ENCODE peak calls at places on chromosomes 2 and 18, in six cellular contexts. One of them, this sample, is unnamed.

GRCh38 chr2:199977984-199978415 is 22.6 kb downstream of the MAIP1 start:
- DNase-seq in H1: no peak
- DNase-seq in GM03348: peak
- DNase-seq in stimulated activated CD8-positive, alpha-beta memory T cell treated with anti-CD3 and anti-CD28 coated beads, Interleukin-12 subunit alpha, Interleukin-12 subunit beta, amount 100 ng/mL, for 4 hours: no peak
- DNase-seq in left kidney: no peak
- DNase-seq in ELF-1: no peak
- DNase-seq in this sample: no peak

GRCh38 chr2:26035110-26035728 is 1.3 kb downstream of the RAB10 start:
- DNase-seq in H1: no peak
- DNase-seq in GM03348: no peak
- DNase-seq in stimulated activated CD8-positive, alpha-beta memory T cell treated with anti-CD3 and anti-CD28 coated beads, Interleukin-12 subunit alpha, Interleukin-12 subunit beta, amount 100 ng/mL, for 4 hours: no peak
- DNase-seq in left kidney: peak
- DNase-seq in ELF-1: no peak
- DNase-seq in this sample: no peak

GRCh38 chr18:22831441-22831904 is 101.7 kb upstream of the RBBP8 start:
- DNase-seq in H1: no peak
- DNase-seq in GM03348: peak
- DNase-seq in stimulated activated CD8-positive, alpha-beta memory T cell treated with anti-CD3 and anti-CD28 coated beads, Interleukin-12 subunit alpha, Interleukin-12 subunit beta, amount 100 ng/mL, for 4 hours: no peak
- DNase-seq in left kidney: no peak
- DNase-seq in ELF-1: no peak
- DNase-seq in this sample: no peak

GRCh38 chr18:6683112-6683876 is 46.2 kb upstream of the ARHGAP28 start:
- DNase-seq in H1: no peak
- DNase-seq in GM03348: no peak
- DNase-seq in stimulated activated CD8-positive, alpha-beta memory T cell treated with anti-CD3 and anti-CD28 coated beads, Interleukin-12 subunit alpha, Interleukin-12 subunit beta, amount 100 ng/mL, for 4 hours: no peak
- DNase-seq in left kidney: no peak
- DNase-seq in ELF-1: peak
- DNase-seq in this sample: no peak

GRCh38 chr2:134306521-134306920 is 52.6 kb downstream of the MGAT5 start:
- DNase-seq in H1: no peak
- DNase-seq in GM03348: no peak
- DNase-seq in stimulated activated CD8-positive, alpha-beta memory T cell treated with anti-CD3 and anti-CD28 coated beads, Interleukin-12 subunit alpha, Interleukin-12 subunit beta, amount 100 ng/mL, for 4 hours: no peak
- DNase-seq in left kidney: no peak
- DNase-seq in ELF-1: no peak
- DNase-seq in this sample: no peak

GRCh38 chr2:158505448-158505934 is 48.7 kb downstream of the PKP4 start:
- DNase-seq in H1: no peak
- DNase-seq in GM03348: no peak
- DNase-seq in stimulated activated CD8-positive, alpha-beta memory T cell treated with anti-CD3 and anti-CD28 coated beads, Interleukin-12 subunit alpha, Interleukin-12 subunit beta, amount 100 ng/mL, for 4 hours: no peak
- DNase-seq in left kidney: no peak
- DNase-seq in ELF-1: no peak
- DNase-seq in this sample: no peak

GRCh38 chr2:234293973-234294372 is 202.9 kb downstream of the ARL4C start:
- DNase-seq in H1: no peak
- DNase-seq in GM03348: no peak
- DNase-seq in stimulated activated CD8-positive, alpha-beta memory T cell treated with anti-CD3 and anti-CD28 coated beads, Interleukin-12 subunit alpha, Interleukin-12 subunit beta, amount 100 ng/mL, for 4 hours: no peak
- DNase-seq in left kidney: no peak
- DNase-seq in ELF-1: no peak
- DNase-seq in this sample: no peak

GRCh38 chr18:77007251-77007650 is 125.3 kb downstream of the MBP start:
- DNase-seq in H1: no peak
- DNase-seq in GM03348: no peak
- DNase-seq in stimulated activated CD8-positive, alpha-beta memory T cell treated with anti-CD3 and anti-CD28 coated beads, Interleukin-12 subunit alpha, Interleukin-12 subunit beta, amount 100 ng/mL, for 4 hours: no peak
- DNase-seq in left kidney: no peak
- DNase-seq in ELF-1: no peak
- DNase-seq in this sample: no peak